ENCODE peak calls at places on chromosomes 16 and 17, in nine cellular contexts. One of them, this sample, is unnamed.

GRCh38 chr16:87076950-87077749 is 240.0 kb downstream of the C16orf95 start:
- DNase-seq in substantia nigra: no peak
- DNase-seq in stimulated activated naive CD8-positive, alpha-beta T cell treated with anti-CD3 and anti-CD28 coated beads, Interleukin-15, Interleukin-2, amounts not matched to agents 100 U/mL and 50 U/mL, for 24 hours: peak
- DNase-seq in activated CD4-positive, alpha-beta T cell treated with anti-CD3 and anti-CD28 coated beads, Interleukin-2, amount 50 U/mL, for 1 hour: peak
- DNase-seq in Daoy: peak
- DNase-seq in globus pallidus: peak
- DNase-seq in AG09319: no peak
- DNase-seq in MM.1S: peak
- DNase-seq in T-helper 17 cell: peak
- DNase-seq in this sample: no peak

GRCh38 chr17:30278032-30278431 is 13.7 kb downstream of the BLMH start:
- DNase-seq in globus pallidus: peak
- DNase-seq in MM.1S: no peak
- DNase-seq in T-helper 17 cell: no peak
- DNase-seq in stimulated activated naive CD8-positive, alpha-beta T cell treated with anti-CD3 and anti-CD28 coated beads, Interleukin-15, Interleukin-2, amounts not matched to agents 100 U/mL and 50 U/mL, for 24 hours: no peak
- DNase-seq in AG09319: peak
- DNase-seq in substantia nigra: no peak
- DNase-seq in Daoy: no peak
- DNase-seq in activated CD4-positive, alpha-beta T cell treated with anti-CD3 and anti-CD28 coated beads, Interleukin-2, amount 50 U/mL, for 1 hour: no peak
- DNase-seq in this sample: no peak

GRCh38 chr16:84925773-84926372 is 85.5 kb downstream of the ZDHHC7 start:
- DNase-seq in substantia nigra: no peak
- DNase-seq in T-helper 17 cell: no peak
- DNase-seq in globus pallidus: no peak
- DNase-seq in activated CD4-positive, alpha-beta T cell treated with anti-CD3 and anti-CD28 coated beads, Interleukin-2, amount 50 U/mL, for 1 hour: no peak
- DNase-seq in stimulated activated naive CD8-positive, alpha-beta T cell treated with anti-CD3 and anti-CD28 coated beads, Interleukin-15, Interleukin-2, amounts not matched to agents 100 U/mL and 50 U/mL, for 24 hours: no peak
- DNase-seq in MM.1S: no peak
- DNase-seq in Daoy: no peak
- DNase-seq in AG09319: no peak
- DNase-seq in this sample: no peak

GRCh38 chr17:15169676-15170075 is 95.5 kb downstream of the PMP22 start:
- DNase-seq in MM.1S: no peak
- DNase-seq in globus pallidus: no peak
- DNase-seq in stimulated activated naive CD8-positive, alpha-beta T cell treated with anti-CD3 and anti-CD28 coated beads, Interleukin-15, Interleukin-2, amounts not matched to agents 100 U/mL and 50 U/mL, for 24 hours: no peak
- DNase-seq in T-helper 17 cell: no peak
- DNase-seq in AG09319: no peak
- DNase-seq in Daoy: peak
- DNase-seq in substantia nigra: no peak
- DNase-seq in activated CD4-positive, alpha-beta T cell treated with anti-CD3 and anti-CD28 coated beads, Interleukin-2, amount 50 U/mL, for 1 hour: no peak
- DNase-seq in this sample: no peak

GRCh38 chr17:4998666-4999428 is 1.1 kb downstream of the KIF1C start:
- DNase-seq in T-helper 17 cell: no peak
- DNase-seq in MM.1S: no peak
- DNase-seq in stimulated activated naive CD8-positive, alpha-beta T cell treated with anti-CD3 and anti-CD28 coated beads, Interleukin-15, Interleukin-2, amounts not matched to agents 100 U/mL and 50 U/mL, for 24 hours: peak
- DNase-seq in globus pallidus: no peak
- DNase-seq in Daoy: no peak
- DNase-seq in substantia nigra: no peak
- DNase-seq in activated CD4-positive, alpha-beta T cell treated with anti-CD3 and anti-CD28 coated beads, Interleukin-2, amount 50 U/mL, for 1 hour: no peak
- DNase-seq in AG09319: no peak
- DNase-seq in this sample: no peak

GRCh38 chr17:15092762-15093161 is 172.4 kb downstream of the PMP22 start:
- DNase-seq in stimulated activated naive CD8-positive, alpha-beta T cell treated with anti-CD3 and anti-CD28 coated beads, Interleukin-15, Interleukin-2, amounts not matched to agents 100 U/mL and 50 U/mL, for 24 hours: no peak
- DNase-seq in T-helper 17 cell: no peak
- DNase-seq in globus pallidus: no peak
- DNase-seq in Daoy: peak
- DNase-seq in substantia nigra: no peak
- DNase-seq in activated CD4-positive, alpha-beta T cell treated with anti-CD3 and anti-CD28 coated beads, Interleukin-2, amount 50 U/mL, for 1 hour: no peak
- DNase-seq in MM.1S: no peak
- DNase-seq in AG09319: no peak
- DNase-seq in this sample: no peak

GRCh38 chr16:88770459-88771293 is 14.3 kb downstream of the PIEZO1 start:
- DNase-seq in T-helper 17 cell: no peak
- DNase-seq in stimulated activated naive CD8-positive, alpha-beta T cell treated with anti-CD3 and anti-CD28 coated beads, Interleukin-15, Interleukin-2, amounts not matched to agents 100 U/mL and 50 U/mL, for 24 hours: peak
- DNase-seq in Daoy: peak
- DNase-seq in AG09319: no peak
- DNase-seq in MM.1S: no peak
- DNase-seq in activated CD4-positive, alpha-beta T cell treated with anti-CD3 and anti-CD28 coated beads, Interleukin-2, amount 50 U/mL, for 1 hour: no peak
- DNase-seq in globus pallidus: no peak
- DNase-seq in substantia nigra: no peak
- DNase-seq in this sample: no peak

GRCh38 chr16:23254338-23254737 is 47.8 kb upstream of the SCNN1B start:
- DNase-seq in substantia nigra: no peak
- DNase-seq in AG09319: no peak
- DNase-seq in activated CD4-positive, alpha-beta T cell treated with anti-CD3 and anti-CD28 coated beads, Interleukin-2, amount 50 U/mL, for 1 hour: no peak
- DNase-seq in Daoy: peak
- DNase-seq in T-helper 17 cell: no peak
- DNase-seq in stimulated activated naive CD8-positive, alpha-beta T cell treated with anti-CD3 and anti-CD28 coated beads, Interleukin-15, Interleukin-2, amounts not matched to agents 100 U/mL and 50 U/mL, for 24 hours: no peak
- DNase-seq in globus pallidus: no peak
- DNase-seq in MM.1S: no peak
- DNase-seq in this sample: no peak

GRCh38 chr17:17580662-17581470 is 10.6 kb downstream of the PEMT start:
- DNase-seq in activated CD4-positive, alpha-beta T cell treated with anti-CD3 and anti-CD28 coated beads, Interleukin-2, amount 50 U/mL, for 1 hour: no peak
- DNase-seq in Daoy: peak
- DNase-seq in stimulated activated naive CD8-positive, alpha-beta T cell treated with anti-CD3 and anti-CD28 coated beads, Interleukin-15, Interleukin-2, amounts not matched to agents 100 U/mL and 50 U/mL, for 24 hours: no peak
- DNase-seq in substantia nigra: no peak
- DNase-seq in AG09319: no peak
- DNase-seq in MM.1S: no peak
- DNase-seq in globus pallidus: no peak
- DNase-seq in T-helper 17 cell: no peak
- DNase-seq in this sample: no peak

GRCh38 chr17:41519501-41520224 is 973 bp upstream of the KRT15 start:
- DNase-seq in T-helper 17 cell: no peak
- DNase-seq in activated CD4-positive, alpha-beta T cell treated with anti-CD3 and anti-CD28 coated beads, Interleukin-2, amount 50 U/mL, for 1 hour: no peak
- DNase-seq in Daoy: no peak
- DNase-seq in stimulated activated naive CD8-positive, alpha-beta T cell treated with anti-CD3 and anti-CD28 coated beads, Interleukin-15, Interleukin-2, amounts not matched to agents 100 U/mL and 50 U/mL, for 24 hours: no peak
- DNase-seq in AG09319: no peak
- DNase-seq in MM.1S: no peak
- DNase-seq in globus pallidus: no peak
- DNase-seq in substantia nigra: no peak
- DNase-seq in this sample: no peak

GRCh38 chr17:37818689-37819088 is 73.8 kb upstream of the HNF1B start:
- DNase-seq in AG09319: no peak
- DNase-seq in T-helper 17 cell: no peak
- DNase-seq in stimulated activated naive CD8-positive, alpha-beta T cell treated with anti-CD3 and anti-CD28 coated beads, Interleukin-15, Interleukin-2, amounts not matched to agents 100 U/mL and 50 U/mL, for 24 hours: no peak
- DNase-seq in activated CD4-positive, alpha-beta T cell treated with anti-CD3 and anti-CD28 coated beads, Interleukin-2, amount 50 U/mL, for 1 hour: no peak
- DNase-seq in substantia nigra: no peak
- DNase-seq in Daoy: peak
- DNase-seq in MM.1S: peak
- DNase-seq in globus pallidus: no peak
- DNase-seq in this sample: no peak

GRCh38 chr16:81198635-81199034 is 39.9 kb upstream of the BCO1 start:
- DNase-seq in activated CD4-positive, alpha-beta T cell treated with anti-CD3 and anti-CD28 coated beads, Interleukin-2, amount 50 U/mL, for 1 hour: no peak
- DNase-seq in stimulated activated naive CD8-positive, alpha-beta T cell treated with anti-CD3 and anti-CD28 coated beads, Interleukin-15, Interleukin-2, amounts not matched to agents 100 U/mL and 50 U/mL, for 24 hours: no peak
- DNase-seq in T-helper 17 cell: no peak
- DNase-seq in substantia nigra: peak
- DNase-seq in AG09319: no peak
- DNase-seq in Daoy: no peak
- DNase-seq in MM.1S: no peak
- DNase-seq in globus pallidus: peak
- DNase-seq in this sample: no peak

GRCh38 chr17:74646231-74646630 is 22.7 kb upstream of the CD300E start:
- DNase-seq in activated CD4-positive, alpha-beta T cell treated with anti-CD3 and anti-CD28 coated beads, Interleukin-2, amount 50 U/mL, for 1 hour: no peak
- DNase-seq in T-helper 17 cell: no peak
- DNase-seq in AG09319: no peak
- DNase-seq in MM.1S: peak
- DNase-seq in globus pallidus: no peak
- DNase-seq in substantia nigra: no peak
- DNase-seq in stimulated activated naive CD8-positive, alpha-beta T cell treated with anti-CD3 and anti-CD28 coated beads, Interleukin-15, Interleukin-2, amounts not matched to agents 100 U/mL and 50 U/mL, for 24 hours: no peak
- DNase-seq in Daoy: peak
- DNase-seq in this sample: no peak

GRCh38 chr17:66447159-66447558 is 144.7 kb downstream of the PRKCA start:
- DNase-seq in AG09319: no peak
- DNase-seq in globus pallidus: no peak
- DNase-seq in T-helper 17 cell: no peak
- DNase-seq in stimulated activated naive CD8-positive, alpha-beta T cell treated with anti-CD3 and anti-CD28 coated beads, Interleukin-15, Interleukin-2, amounts not matched to agents 100 U/mL and 50 U/mL, for 24 hours: no peak
- DNase-seq in activated CD4-positive, alpha-beta T cell treated with anti-CD3 and anti-CD28 coated beads, Interleukin-2, amount 50 U/mL, for 1 hour: no peak
- DNase-seq in substantia nigra: no peak
- DNase-seq in Daoy: no peak
- DNase-seq in MM.1S: no peak
- DNase-seq in this sample: no peak

GRCh38 chr16:54409982-54410381 is 123.4 kb upstream of the IRX3 start:
- DNase-seq in globus pallidus: no peak
- DNase-seq in stimulated activated naive CD8-positive, alpha-beta T cell treated with anti-CD3 and anti-CD28 coated beads, Interleukin-15, Interleukin-2, amounts not matched to agents 100 U/mL and 50 U/mL, for 24 hours: no peak
- DNase-seq in MM.1S: no peak
- DNase-seq in activated CD4-positive, alpha-beta T cell treated with anti-CD3 and anti-CD28 coated beads, Interleukin-2, amount 50 U/mL, for 1 hour: no peak
- DNase-seq in T-helper 17 cell: no peak
- DNase-seq in AG09319: no peak
- DNase-seq in substantia nigra: no peak
- DNase-seq in Daoy: no peak
- DNase-seq in this sample: no peak

GRCh38 chr16:5560084-5560483 is 462.5 kb upstream of the EEF2KMT start:
- DNase-seq in T-helper 17 cell: no peak
- DNase-seq in Daoy: no peak
- DNase-seq in activated CD4-positive, alpha-beta T cell treated with anti-CD3 and anti-CD28 coated beads, Interleukin-2, amount 50 U/mL, for 1 hour: no peak
- DNase-seq in MM.1S: peak
- DNase-seq in stimulated activated naive CD8-positive, alpha-beta T cell treated with anti-CD3 and anti-CD28 coated beads, Interleukin-15, Interleukin-2, amounts not matched to agents 100 U/mL and 50 U/mL, for 24 hours: no peak
- DNase-seq in globus pallidus: no peak
- DNase-seq in AG09319: no peak
- DNase-seq in substantia nigra: no peak
- DNase-seq in this sample: no peak

GRCh38 chr17:49349535-49349934 is 12.5 kb downstream of the ZNF652 start:
- DNase-seq in AG09319: no peak
- DNase-seq in substantia nigra: no peak
- DNase-seq in activated CD4-positive, alpha-beta T cell treated with anti-CD3 and anti-CD28 coated beads, Interleukin-2, amount 50 U/mL, for 1 hour: no peak
- DNase-seq in MM.1S: no peak
- DNase-seq in stimulated activated naive CD8-positive, alpha-beta T cell treated with anti-CD3 and anti-CD28 coated beads, Interleukin-15, Interleukin-2, amounts not matched to agents 100 U/mL and 50 U/mL, for 24 hours: no peak
- DNase-seq in globus pallidus: no peak
- DNase-seq in T-helper 17 cell: no peak
- DNase-seq in Daoy: no peak
- DNase-seq in this sample: no peak

GRCh38 chr16:9908613-9909012 is 273.6 kb downstream of the GRIN2A start:
- DNase-seq in MM.1S: no peak
- DNase-seq in AG09319: no peak
- DNase-seq in substantia nigra: no peak
- DNase-seq in T-helper 17 cell: no peak
- DNase-seq in globus pallidus: no peak
- DNase-seq in activated CD4-positive, alpha-beta T cell treated with anti-CD3 and anti-CD28 coated beads, Interleukin-2, amount 50 U/mL, for 1 hour: no peak
- DNase-seq in stimulated activated naive CD8-positive, alpha-beta T cell treated with anti-CD3 and anti-CD28 coated beads, Interleukin-15, Interleukin-2, amounts not matched to agents 100 U/mL and 50 U/mL, for 24 hours: no peak
- DNase-seq in Daoy: peak
- DNase-seq in this sample: peak

GRCh38 chr16:55930036-55930435 is 54.9 kb upstream of the CES5A start:
- DNase-seq in substantia nigra: no peak
- DNase-seq in activated CD4-positive, alpha-beta T cell treated with anti-CD3 and anti-CD28 coated beads, Interleukin-2, amount 50 U/mL, for 1 hour: no peak
- DNase-seq in T-helper 17 cell: no peak
- DNase-seq in stimulated activated naive CD8-positive, alpha-beta T cell treated with anti-CD3 and anti-CD28 coated beads, Interleukin-15, Interleukin-2, amounts not matched to agents 100 U/mL and 50 U/mL, for 24 hours: no peak
- DNase-seq in MM.1S: no peak
- DNase-seq in Daoy: no peak
- DNase-seq in AG09319: no peak
- DNase-seq in globus pallidus: no peak
- DNase-seq in this sample: no peak

GRCh38 chr17:40464392-40464855 is 21.2 kb downstream of the IGFBP4 start:
- DNase-seq in stimulated activated naive CD8-positive, alpha-beta T cell treated with anti-CD3 and anti-CD28 coated beads, Interleukin-15, Interleukin-2, amounts not matched to agents 100 U/mL and 50 U/mL, for 24 hours: no peak
- DNase-seq in globus pallidus: no peak
- DNase-seq in substantia nigra: no peak
- DNase-seq in T-helper 17 cell: no peak
- DNase-seq in AG09319: no peak
- DNase-seq in Daoy: no peak
- DNase-seq in MM.1S: no peak
- DNase-seq in activated CD4-positive, alpha-beta T cell treated with anti-CD3 and anti-CD28 coated beads, Interleukin-2, amount 50 U/mL, for 1 hour: no peak
- DNase-seq in this sample: no peak

GRCh38 chr17:43416998-43417891 is 18.5 kb downstream of the ARL4D start:
- DNase-seq in T-helper 17 cell: no peak
- DNase-seq in AG09319: peak
- DNase-seq in MM.1S: no peak
- DNase-seq in globus pallidus: no peak
- DNase-seq in Daoy: peak
- DNase-seq in activated CD4-positive, alpha-beta T cell treated with anti-CD3 and anti-CD28 coated beads, Interleukin-2, amount 50 U/mL, for 1 hour: no peak
- DNase-seq in substantia nigra: no peak
- DNase-seq in stimulated activated naive CD8-positive, alpha-beta T cell treated with anti-CD3 and anti-CD28 coated beads, Interleukin-15, Interleukin-2, amounts not matched to agents 100 U/mL and 50 U/mL, for 24 hours: no peak
- DNase-seq in this sample: peak

GRCh38 chr16:4839942-4840341 is 7.1 kb downstream of the GLYR1 start:
- DNase-seq in substantia nigra: no peak
- DNase-seq in globus pallidus: no peak
- DNase-seq in MM.1S: no peak
- DNase-seq in stimulated activated naive CD8-positive, alpha-beta T cell treated with anti-CD3 and anti-CD28 coated beads, Interleukin-15, Interleukin-2, amounts not matched to agents 100 U/mL and 50 U/mL, for 24 hours: no peak
- DNase-seq in AG09319: no peak
- DNase-seq in Daoy: no peak
- DNase-seq in activated CD4-positive, alpha-beta T cell treated with anti-CD3 and anti-CD28 coated beads, Interleukin-2, amount 50 U/mL, for 1 hour: no peak
- DNase-seq in T-helper 17 cell: no peak
- DNase-seq in this sample: no peak

GRCh38 chr16:24858219-24859041 is 12.7 kb downstream of the SLC5A11 start:
- DNase-seq in MM.1S: peak
- DNase-seq in globus pallidus: peak
- DNase-seq in substantia nigra: no peak
- DNase-seq in stimulated activated naive CD8-positive, alpha-beta T cell treated with anti-CD3 and anti-CD28 coated beads, Interleukin-15, Interleukin-2, amounts not matched to agents 100 U/mL and 50 U/mL, for 24 hours: peak
- DNase-seq in Daoy: peak
- DNase-seq in activated CD4-positive, alpha-beta T cell treated with anti-CD3 and anti-CD28 coated beads, Interleukin-2, amount 50 U/mL, for 1 hour: peak
- DNase-seq in T-helper 17 cell: peak
- DNase-seq in AG09319: no peak
- DNase-seq in this sample: no peak

GRCh38 chr16:83631006-83631405 is 176.8 kb upstream of the HSBP1 start:
- DNase-seq in globus pallidus: no peak
- DNase-seq in AG09319: peak
- DNase-seq in activated CD4-positive, alpha-beta T cell treated with anti-CD3 and anti-CD28 coated beads, Interleukin-2, amount 50 U/mL, for 1 hour: no peak
- DNase-seq in T-helper 17 cell: no peak
- DNase-seq in stimulated activated naive CD8-positive, alpha-beta T cell treated with anti-CD3 and anti-CD28 coated beads, Interleukin-15, Interleukin-2, amounts not matched to agents 100 U/mL and 50 U/mL, for 24 hours: no peak
- DNase-seq in substantia nigra: no peak
- DNase-seq in MM.1S: no peak
- DNase-seq in Daoy: no peak
- DNase-seq in this sample: no peak

GRCh38 chr17:58911741-58912343 is 156.2 kb downstream of the PPM1E start:
- DNase-seq in AG09319: no peak
- DNase-seq in substantia nigra: no peak
- DNase-seq in MM.1S: no peak
- DNase-seq in T-helper 17 cell: no peak
- DNase-seq in globus pallidus: no peak
- DNase-seq in Daoy: no peak
- DNase-seq in activated CD4-positive, alpha-beta T cell treated with anti-CD3 and anti-CD28 coated beads, Interleukin-2, amount 50 U/mL, for 1 hour: no peak
- DNase-seq in stimulated activated naive CD8-positive, alpha-beta T cell treated with anti-CD3 and anti-CD28 coated beads, Interleukin-15, Interleukin-2, amounts not matched to agents 100 U/mL and 50 U/mL, for 24 hours: no peak
- DNase-seq in this sample: no peak

GRCh38 chr17:47989159-47989558 is 18.2 kb downstream of the CDK5RAP3 start:
- DNase-seq in MM.1S: no peak
- DNase-seq in substantia nigra: no peak
- DNase-seq in globus pallidus: no peak
- DNase-seq in stimulated activated naive CD8-positive, alpha-beta T cell treated with anti-CD3 and anti-CD28 coated beads, Interleukin-15, Interleukin-2, amounts not matched to agents 100 U/mL and 50 U/mL, for 24 hours: no peak
- DNase-seq in T-helper 17 cell: no peak
- DNase-seq in activated CD4-positive, alpha-beta T cell treated with anti-CD3 and anti-CD28 coated beads, Interleukin-2, amount 50 U/mL, for 1 hour: no peak
- DNase-seq in AG09319: no peak
- DNase-seq in Daoy: no peak
- DNase-seq in this sample: no peak

GRCh38 chr17:51298508-51299371 is 38.4 kb downstream of the UTP18 start:
- DNase-seq in Daoy: peak
- DNase-seq in substantia nigra: no peak
- DNase-seq in AG09319: no peak
- DNase-seq in T-helper 17 cell: no peak
- DNase-seq in stimulated activated naive CD8-positive, alpha-beta T cell treated with anti-CD3 and anti-CD28 coated beads, Interleukin-15, Interleukin-2, amounts not matched to agents 100 U/mL and 50 U/mL, for 24 hours: no peak
- DNase-seq in globus pallidus: peak
- DNase-seq in MM.1S: peak
- DNase-seq in activated CD4-positive, alpha-beta T cell treated with anti-CD3 and anti-CD28 coated beads, Interleukin-2, amount 50 U/mL, for 1 hour: no peak
- DNase-seq in this sample: no peak

GRCh38 chr16:30830072-30830417 is 43.0 kb upstream of the ZNF629 start:
- DNase-seq in globus pallidus: no peak
- DNase-seq in AG09319: no peak
- DNase-seq in activated CD4-positive, alpha-beta T cell treated with anti-CD3 and anti-CD28 coated beads, Interleukin-2, amount 50 U/mL, for 1 hour: no peak
- DNase-seq in MM.1S: no peak
- DNase-seq in Daoy: no peak
- DNase-seq in T-helper 17 cell: no peak
- DNase-seq in stimulated activated naive CD8-positive, alpha-beta T cell treated with anti-CD3 and anti-CD28 coated beads, Interleukin-15, Interleukin-2, amounts not matched to agents 100 U/mL and 50 U/mL, for 24 hours: no peak
- DNase-seq in substantia nigra: no peak
- DNase-seq in this sample: no peak

GRCh38 chr16:71627631-71628236 is 1.8 kb downstream of the MARVELD3 start:
- DNase-seq in stimulated activated naive CD8-positive, alpha-beta T cell treated with anti-CD3 and anti-CD28 coated beads, Interleukin-15, Interleukin-2, amounts not matched to agents 100 U/mL and 50 U/mL, for 24 hours: no peak
- DNase-seq in globus pallidus: no peak
- DNase-seq in MM.1S: no peak
- DNase-seq in activated CD4-positive, alpha-beta T cell treated with anti-CD3 and anti-CD28 coated beads, Interleukin-2, amount 50 U/mL, for 1 hour: no peak
- DNase-seq in T-helper 17 cell: no peak
- DNase-seq in Daoy: no peak
- DNase-seq in AG09319: no peak
- DNase-seq in substantia nigra: no peak
- DNase-seq in this sample: no peak

GRCh38 chr17:78377858-78378224 is 608 bp upstream of the PGS1 start:
- DNase-seq in activated CD4-positive, alpha-beta T cell treated with anti-CD3 and anti-CD28 coated beads, Interleukin-2, amount 50 U/mL, for 1 hour: no peak
- DNase-seq in substantia nigra: no peak
- DNase-seq in globus pallidus: no peak
- DNase-seq in AG09319: no peak
- DNase-seq in T-helper 17 cell: no peak
- DNase-seq in Daoy: no peak
- DNase-seq in stimulated activated naive CD8-positive, alpha-beta T cell treated with anti-CD3 and anti-CD28 coated beads, Interleukin-15, Interleukin-2, amounts not matched to agents 100 U/mL and 50 U/mL, for 24 hours: no peak
- DNase-seq in MM.1S: no peak
- DNase-seq in this sample: no peak

GRCh38 chr17:9370464-9370863 is 205.2 kb downstream of the STX8 start:
- DNase-seq in stimulated activated naive CD8-positive, alpha-beta T cell treated with anti-CD3 and anti-CD28 coated beads, Interleukin-15, Interleukin-2, amounts not matched to agents 100 U/mL and 50 U/mL, for 24 hours: no peak
- DNase-seq in AG09319: no peak
- DNase-seq in activated CD4-positive, alpha-beta T cell treated with anti-CD3 and anti-CD28 coated beads, Interleukin-2, amount 50 U/mL, for 1 hour: no peak
- DNase-seq in substantia nigra: no peak
- DNase-seq in T-helper 17 cell: no peak
- DNase-seq in MM.1S: no peak
- DNase-seq in globus pallidus: peak
- DNase-seq in Daoy: no peak
- DNase-seq in this sample: no peak

This sample was measured in occipital lobe.